ENCODE peak calls at places on chromosomes 12 and 14, in seven cellular contexts. E is HEK293T, S is HepG2, J is WTC11, X is K562, B is GM12878, L is H1. A is an unnamed sample.

GRCh38 chr12:50354908-50355307 is 41.5 kb downstream of the FAM186A start:
- DNase-seq in E (no peak), S (no peak), J (no peak), X (peak; percentile 15), B (no peak), L (no peak), A (no peak)

GRCh38 chr14:41749425-41749824 is 142.7 kb downstream of the LRFN5 start:
- DNase-seq in E (no peak), S (peak; percentile 23), J (no peak), X (no peak), B (no peak), L (no peak), A (no peak)

GRCh38 chr12:29402437-29402836 is 21.5 kb upstream of the ERGIC2 start:
- DNase-seq in E (no peak), S (no peak), J (no peak), X (no peak), B (no peak), L (no peak), A (no peak)

GRCh38 chr14:50257728-50258127 is 26.4 kb upstream of the SOS2 start:
- DNase-seq in E (no peak), S (no peak), J (no peak), X (peak; percentile 53), B (no peak), L (no peak), A (no peak)

GRCh38 chr12:107581616-107582015 is 104.0 kb upstream of the PWP1 start:
- DNase-seq in E (no peak), S (no peak), J (no peak), X (no peak), B (no peak), L (no peak), A (no peak)

GRCh38 chr12:101619868-101620761 is 25.3 kb downstream of the MYBPC1 start:
- DNase-seq in E (no peak), S (no peak), J (no peak), X (no peak), B (no peak), L (no peak), A (no peak)

GRCh38 chr14:99872786-99873440 is 79.7 kb downstream of the EML1 start:
- DNase-seq in E (no peak), S (no peak), J (peak; percentile 36), X (no peak), B (no peak), L (peak; percentile 57), A (no peak)

GRCh38 chr12:25458047-25458552 is 95.0 kb downstream of the LMNTD1 start:
- DNase-seq in E (peak; percentile 11), S (peak; percentile 7), J (no peak), X (peak; percentile 9), B (no peak), L (no peak), A (peak; percentile 95)

GRCh38 chr14:77498120-77498979 is at the start of gene ISM2:
- DNase-seq in E (peak; percentile 71), S (peak; percentile 44), J (peak; percentile 63), X (peak; percentile 51), B (no peak), L (no peak), A (no peak)
- TF ChIP-seq SP1 in E (no peak), S (no peak), J (peak; percentile 49), X (no peak), B (no peak), L (no peak), A (no peak)

GRCh38 chr14:90453401-90453951 is 56.6 kb downstream of the CALM1 start:
- DNase-seq in E (no peak), S (no peak), J (no peak), X (peak; percentile 31), B (no peak), L (no peak), A (no peak)
- TF ChIP-seq SP1 in E (no peak), S (no peak), J (no peak), X (no peak), B (no peak), L (no peak), A (no peak)

DNA sequence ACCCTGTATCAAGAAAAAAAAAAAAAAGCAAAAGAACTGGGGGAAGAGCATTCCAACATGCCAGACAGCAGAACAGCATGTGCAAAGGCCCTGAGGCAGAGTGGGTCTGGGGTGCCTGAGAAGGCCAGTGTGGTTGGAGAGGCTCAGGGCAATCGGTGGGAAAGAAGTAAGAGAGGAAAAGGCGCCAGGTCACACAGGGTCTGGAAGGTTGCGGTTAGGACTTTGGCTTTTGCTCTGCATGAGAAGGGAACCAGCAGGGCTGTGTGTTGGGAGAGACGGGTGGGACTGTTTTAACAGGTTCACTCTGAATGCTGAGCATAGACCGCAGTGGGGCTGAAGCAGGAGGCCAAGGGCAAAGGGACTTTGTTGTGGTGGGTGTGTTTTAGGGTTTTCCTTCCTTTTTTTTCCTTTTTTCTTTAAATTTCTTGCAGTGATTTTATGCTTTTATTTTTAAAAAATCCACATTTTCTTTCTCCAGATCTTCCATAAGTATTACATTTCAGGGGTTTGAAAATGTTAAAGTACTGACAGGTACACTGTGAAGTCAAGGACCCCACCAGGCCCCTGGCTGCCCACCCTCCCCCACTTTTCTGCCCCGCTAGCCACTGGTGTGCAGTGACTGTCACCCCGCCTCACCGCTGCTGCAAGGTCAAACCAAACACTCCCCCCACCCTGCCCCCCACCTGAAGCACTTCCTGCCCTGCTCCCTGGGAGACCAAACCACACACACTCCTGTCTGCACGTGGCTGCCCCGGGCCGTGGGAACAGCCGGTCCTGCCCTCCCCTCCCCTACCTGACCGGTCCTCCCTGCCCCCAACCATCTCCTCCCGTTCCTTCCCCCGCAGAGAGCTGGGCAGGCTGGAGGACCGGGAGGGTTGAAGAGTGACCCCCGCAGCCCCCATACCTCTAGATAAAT is 30.0 kb downstream of the DTX1 start:
- DNase-seq in E (no peak), S (peak; percentile 23), J (no peak), X (no peak), B (peak; percentile 62), L (no peak), A (no peak)
- TF ChIP-seq SP1 in E (no peak), S (no peak), J (no peak), X (no peak), B (peak; percentile 29), L (no peak), A (no peak)

GRCh38 chr14:104950021-104950420 is 25.3 kb downstream of the PLD4 start:
- DNase-seq in E (no peak), S (no peak), J (no peak), X (no peak), B (no peak), L (no peak), A (no peak)
- TF ChIP-seq SP1 in E (no peak), S (no peak), J (no peak), X (no peak), B (no peak), L (no peak), A (no peak)

GRCh38 chr12:125160556-125160955 is 95.3 kb downstream of the AACS start:
- DNase-seq in E (no peak), S (no peak), J (no peak), X (no peak), B (no peak), L (no peak), A (no peak)
- TF ChIP-seq SP1 in E (no peak), S (no peak), J (no peak), X (no peak), B (no peak), L (no peak), A (no peak)

GRCh38 chr14:103788086-103788485 is 59.3 kb downstream of the PPP1R13B start:
- DNase-seq in E (no peak), S (no peak), J (no peak), X (no peak), B (no peak), L (no peak), A (no peak)
- TF ChIP-seq SP1 in E (no peak), S (no peak), J (no peak), X (no peak), B (no peak), L (no peak), A (no peak)

GRCh38 chr12:102702447-102703114 is 214.5 kb downstream of the PAH start:
- DNase-seq in E (peak; percentile 35), S (peak; percentile 54), J (peak; percentile 61), X (peak; percentile 71), B (no peak), L (no peak), A (peak; percentile 36)
- TF ChIP-seq SP1 in E (no peak), S (no peak), J (no peak), X (no peak), B (no peak), L (no peak), A (no peak)